ENCODE peak calls at places on chromosomes 4 and X, in four cellular contexts. A, U, M and J are unnamed samples.

GRCh38 chrX:103183912-103184311 is 31.0 kb upstream of the BEX4 start:
- DNase-seq in U (no peak), A (no peak), M (no peak), J (no peak)

GRCh38 chr4:140044314-140044991 is 109.5 kb downstream of the MAML3 start:
- DNase-seq in M (no peak), U (no peak), A (no peak), J (no peak)

GRCh38 chr4:113951263-113951662 is 28.2 kb downstream of the ARSJ start:
- DNase-seq in M (no peak), A (no peak), U (no peak), J (no peak)

GRCh38 chr4:164606478-164606877 is 147.5 kb upstream of the SMIM31 start:
- DNase-seq in U (no peak), M (no peak), A (no peak), J (no peak)

GRCh38 chrX:123186796-123187195 is 2.7 kb downstream of the GRIA3 start:
- DNase-seq in M (peak; percentile 19), U (no peak), A (no peak), J (no peak)

GRCh38 chrX:56564921-56565861 is 1.8 kb downstream of the UBQLN2 start:
- DNase-seq in M (no peak), A (no peak), U (peak; percentile 26), J (no peak)

GRCh38 chr4:114597410-114598115 is 1.0 kb upstream of the UGT8 start:
- DNase-seq in M (no peak), U (no peak), A (no peak), J (no peak)

GRCh38 chr4:74675673-74676279 is 118.5 kb downstream of the BTC start:
- DNase-seq in M (peak; percentile 25), A (peak; percentile 50), U (peak; percentile 26), J (peak; percentile 8)

GRCh38 chr4:76301068-76301774 is 5.3 kb upstream of the STBD1 start:
- DNase-seq in A (peak; percentile 76), M (peak; percentile 67), U (peak; percentile 58), J (peak; percentile 47)

GRCh38 chr4:187814737-187815465 is 180.7 kb upstream of the ZFP42 start:
- DNase-seq in A (no peak), U (no peak), M (no peak), J (no peak)

GRCh38 chrX:40877869-40878268 is 142.5 kb upstream of the MED14 start:
- DNase-seq in U (peak; percentile 23), A (no peak), M (peak; percentile 8), J (no peak)

GRCh38 chrX:12978205-12979010 is 3.5 kb downstream of the TMSB4X start:
- DNase-seq in M (peak; percentile 56), U (peak; percentile 82), A (peak; percentile 31), J (peak; percentile 66)

GRCh38 chr4:98557497-98557896 is 100.9 kb downstream of the TSPAN5 start:
- DNase-seq in M (no peak), U (no peak), A (peak; percentile 33), J (no peak)

GRCh38 chrX:68894142-68894512 is 65.3 kb downstream of the EFNB1 start:
- DNase-seq in U (no peak), A (no peak), M (no peak), J (no peak)

GRCh38 chr4:154119317-154119716 is 330.4 kb upstream of the SFRP2 start:
- DNase-seq in M (no peak), U (no peak), A (no peak), J (no peak)

GRCh38 chr4:74516321-74516720 is 71.4 kb downstream of the AREG start:
- DNase-seq in U (no peak), A (no peak), M (no peak), J (no peak)

GRCh38 chrX:153921511-153922285 is 4.4 kb downstream of the ARHGAP4 start:
- DNase-seq in U (no peak), A (no peak), M (no peak), J (no peak)

GRCh38 chrX:128961290-128961689 is 562.0 kb downstream of the SMARCA1 start:
- DNase-seq in A (no peak), M (no peak), U (no peak), J (no peak)

GRCh38 chrX:9942086-9942485 is 25.1 kb upstream of the CLDN34 start:
- DNase-seq in M (no peak), A (no peak), U (peak; percentile 70), J (peak; percentile 63)

GRCh38 chrX:63417649-63418048 is 66.5 kb upstream of the SPIN4 start:
- DNase-seq in U (no peak), A (no peak), M (no peak), J (no peak)

GRCh38 chrX:41824551-41824950 is 98.8 kb downstream of the CASK start:
- DNase-seq in M (no peak), U (no peak), A (peak; percentile 29), J (no peak)

GRCh38 chr4:92304636-92305035 is 870 bp downstream of the GRID2 start:
- DNase-seq in U (no peak), M (no peak), A (peak; percentile 7), J (no peak)

GRCh38 chr4:120839624-120839973 is 82.9 kb downstream of the PRDM5 start:
- DNase-seq in A (no peak), U (no peak), M (no peak), J (no peak)

GRCh38 chr4:145709843-145710242 is 29.9 kb downstream of the C4orf51 start:
- DNase-seq in M (peak; percentile 54), A (peak; percentile 78), U (no peak), J (no peak)

GRCh38 chr4:112645541-112646329 is 8.8 kb downstream of the LARP7 start:
- DNase-seq in M (no peak), A (no peak), U (no peak), J (no peak)

GRCh38 chrX:153900806-153901752 is 3.4 kb upstream of the AVPR2 start:
- DNase-seq in M (peak; percentile 35), A (peak; percentile 89), U (peak; percentile 73), J (peak; percentile 80)

GRCh38 chrX:118345045-118345400 is 883 bp upstream of the WDR44 start:
- DNase-seq in M (no peak), A (no peak), U (no peak), J (no peak)

GRCh38 chr4:125323547-125324100 is 8.9 kb downstream of the FAT4 start:
- DNase-seq in U (no peak), M (peak; percentile 54), A (peak; percentile 60), J (no peak)